ENCODE peak calls at places on chromosomes 12 and 14, in six cellular contexts. W is MM.1S, T is GM23248, J is ovary, H is mesendoderm, A is right atrium auricular region. F is an unnamed sample.
A peak's percentile ranks its signal among the peaks of the same experiment; 100 is the strongest.

GRCh38 chr14:21965042-21965441 is 291.4 kb upstream of the OR4E1 start:
- DNase-seq in A (no peak), H (no peak), T (no peak), J (no peak), W (no peak), F (no peak)

GRCh38 chr14:102275866-102276265 is 29.1 kb downstream of the MOK start:
- DNase-seq in A (no peak), H (no peak), W (no peak), T (no peak), J (no peak), F (no peak)

GRCh38 chr12:61412209-61412608 is 848.0 kb upstream of the USP15 start:
- DNase-seq in T (no peak), A (no peak), H (peak; percentile 5), W (no peak), J (no peak), F (no peak)

GRCh38 chr12:6701078-6701768 is 608 bp upstream of the PIANP start:
- DNase-seq in A (no peak), J (no peak), H (peak; percentile 27), W (no peak), T (no peak), F (no peak)

GRCh38 chr14:75373133-75373532 is 54.7 kb upstream of the JDP2 start:
- DNase-seq in J (no peak), H (no peak), T (no peak), A (no peak), W (no peak), F (no peak)

GRCh38 chr12:47079894-47080724 is at the start of gene AMIGO2:
- DNase-seq in A (peak; percentile 85), T (peak; percentile 67), H (peak; percentile 87), J (peak; percentile 81), W (no peak), F (peak; percentile 51)

GRCh38 chr12:116672842-116673516 is 64.9 kb downstream of the SPRING1 start:
- DNase-seq in A (no peak), H (no peak), W (peak; percentile 27), T (no peak), J (no peak), F (no peak)

GRCh38 chr14:73477618-73478266 is 13.0 kb upstream of the RIOX1 start:
- DNase-seq in A (no peak), T (peak; percentile 85), W (no peak), H (no peak), J (no peak), F (no peak)

GRCh38 chr12:1797011-1797901 is 23.1 kb upstream of the LRTM2 start:
- DNase-seq in J (peak; percentile 60), W (peak; percentile 25), T (peak; percentile 63), A (peak; percentile 68), H (no peak), F (peak; percentile 72)

GRCh38 chr12:63075376-63076000 is 75.5 kb downstream of the AVPR1A start:
- DNase-seq in A (no peak), H (no peak), J (no peak), T (no peak), W (no peak), F (no peak)

GRCh38 chr12:75854681-75855309 is 176.8 kb downstream of the PHLDA1 start:
- DNase-seq in A (no peak), H (no peak), T (peak; percentile 86), J (no peak), W (no peak), F (no peak)

GRCh38 chr14:74843653-74844052 is 32.3 kb downstream of the PROX2 start:
- DNase-seq in A (no peak), T (peak; percentile 74), W (no peak), H (no peak), J (no peak), F (no peak)

GRCh38 chr12:102990419-102990818 is 32.9 kb downstream of the ASCL1 start:
- DNase-seq in A (no peak), J (no peak), W (no peak), T (no peak), H (peak; percentile 45), F (no peak)

GRCh38 chr12:3681595-3681921 is 71.4 kb downstream of the CRACR2A start:
- DNase-seq in A (no peak), H (no peak), W (no peak), J (no peak), T (no peak), F (no peak)

GRCh38 chr14:32607399-32607798 is 278.3 kb downstream of the AKAP6 start:
- DNase-seq in W (no peak), T (peak; percentile 39), H (no peak), A (no peak), J (no peak), F (no peak)

GRCh38 chr14:63277784-63278183 is 41.0 kb downstream of the GPHB5 start:
- DNase-seq in T (no peak), W (no peak), H (no peak), J (no peak), A (no peak), F (no peak)

GRCh38 chr12:121784460-121784859 is 9.0 kb downstream of the RHOF start:
- DNase-seq in A (no peak), J (peak; percentile 60), W (no peak), H (no peak), T (peak; percentile 95), F (no peak)

GRCh38 chr12:18906354-18906753 is 168.4 kb downstream of the CAPZA3 start:
- DNase-seq in W (no peak), A (no peak), H (no peak), T (no peak), J (no peak), F (no peak)

GRCh38 chr12:25051583-25052190 is 102.8 kb upstream of the BCAT1 start:
- DNase-seq in T (no peak), W (peak; percentile 63), A (no peak), H (no peak), J (no peak), F (no peak)

GRCh38 chr14:88628033-88628432 is 65.2 kb downstream of the ZC3H14 start:
- DNase-seq in H (no peak), J (no peak), W (no peak), A (no peak), T (no peak), F (no peak)

GRCh38 chr12:13654456-13654855 is 326.9 kb downstream of the GRIN2B start:
- DNase-seq in A (no peak), H (no peak), W (no peak), J (no peak), T (no peak), F (no peak)

GRCh38 chr14:36477266-36477665 is 42.8 kb downstream of the NKX2-1 start:
- DNase-seq in A (no peak), J (no peak), T (no peak), H (peak; percentile 25), W (no peak), F (no peak)

GRCh38 chr14:68589447-68590232 is 203.2 kb downstream of the ZFP36L1 start:
- DNase-seq in A (no peak), W (no peak), J (peak; percentile 79), T (peak; percentile 80), H (no peak), F (peak; percentile 71)

GRCh38 chr12:124365726-124366430 is 71.0 kb downstream of the RFLNA start:
- DNase-seq in H (no peak), T (no peak), A (no peak), J (no peak), W (no peak), F (no peak)

GRCh38 chr12:124361996-124362395 is 67.1 kb downstream of the RFLNA start:
- DNase-seq in T (no peak), A (no peak), H (no peak), W (no peak), J (no peak), F (no peak)

GRCh38 chr12:124364543-124364942 is 69.7 kb downstream of the RFLNA start:
- DNase-seq in A (no peak), H (no peak), W (no peak), T (no peak), J (no peak), F (no peak)

GRCh38 chr12:124361074-124361965 is 66.4 kb downstream of the RFLNA start:
- DNase-seq in T (peak; percentile 56), J (no peak), W (no peak), H (no peak), A (no peak), F (no peak)

GRCh38 chr12:124363376-124363965 is 68.6 kb downstream of the RFLNA start:
- DNase-seq in J (no peak), T (no peak), H (no peak), A (no peak), W (no peak), F (no peak)
- H3K36me3 ChIP-seq in J (no peaks in the 10 kb centered on the region), T (peaks cover 16% of the 10 kb centered on the region), H (peaks cover 2% of the 10 kb centered on the region), A (peaks cover 48% of the 10 kb centered on the region), W (no peaks in the 10 kb centered on the region), F (peaks cover 38% of the 10 kb centered on the region)

GRCh38 chr14:100669011-100669412 is 57.7 kb upstream of the DLK1 start:
- DNase-seq in H (no peak), A (no peak), T (no peak), J (no peak), W (no peak), F (no peak)

GRCh38 chr14:100669468-100669867 is 57.2 kb upstream of the DLK1 start:
- DNase-seq in H (peak; percentile 71), J (no peak), W (no peak), A (no peak), T (no peak), F (no peak)

GRCh38 chr14:100671906-100672305 is 54.8 kb upstream of the DLK1 start:
- DNase-seq in T (no peak), J (no peak), H (no peak), W (no peak), A (no peak), F (no peak)

GRCh38 chr14:100671386-100671901 is 55.2 kb upstream of the DLK1 start:
- DNase-seq in T (no peak), W (no peak), J (no peak), H (no peak), A (no peak), F (no peak)

GRCh38 chr14:100670017-100670974 is 56.4 kb upstream of the DLK1 start:
- DNase-seq in W (no peak), H (no peak), T (no peak), J (no peak), A (no peak), F (no peak)
- H3K27ac ChIP-seq in W (no peak overlapping the region), H (no peak overlapping the region), T (no peak overlapping the region), J (peak overlapping the region; percentile 52), A (no peak overlapping the region), F (no peak overlapping the region)

DNA sequence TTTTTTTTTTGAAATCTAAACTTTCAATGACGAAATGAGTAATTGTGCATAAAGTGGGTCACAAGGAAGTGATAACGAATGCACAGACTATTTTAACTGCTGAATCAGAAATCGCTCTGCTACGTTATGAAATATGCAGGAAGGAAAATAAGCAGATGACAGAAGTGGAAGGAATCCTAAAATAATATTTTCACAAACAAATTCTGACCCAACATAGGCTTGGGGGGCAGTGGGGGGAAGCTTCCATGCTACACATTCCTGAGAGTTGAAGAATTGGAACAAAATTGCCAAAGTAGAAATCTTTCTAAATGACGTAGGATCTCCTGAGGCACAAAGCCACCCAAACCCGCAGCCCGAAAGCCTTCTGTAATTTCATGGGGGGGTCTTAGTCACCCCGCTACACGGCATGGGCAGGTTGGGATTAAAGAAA is 89.7 kb downstream of the ARF6 start:
- DNase-seq in T (peak; percentile 94), H (no peak), A (peak; percentile 71), J (no peak), W (no peak), F (no peak)
- H3K4me3 ChIP-seq in T (peak overlapping the region; percentile 51), H (no peak overlapping the region), A (no peak overlapping the region), J (no peak overlapping the region), W (no peak overlapping the region), F (peak overlapping the region; percentile 38)

DNA sequence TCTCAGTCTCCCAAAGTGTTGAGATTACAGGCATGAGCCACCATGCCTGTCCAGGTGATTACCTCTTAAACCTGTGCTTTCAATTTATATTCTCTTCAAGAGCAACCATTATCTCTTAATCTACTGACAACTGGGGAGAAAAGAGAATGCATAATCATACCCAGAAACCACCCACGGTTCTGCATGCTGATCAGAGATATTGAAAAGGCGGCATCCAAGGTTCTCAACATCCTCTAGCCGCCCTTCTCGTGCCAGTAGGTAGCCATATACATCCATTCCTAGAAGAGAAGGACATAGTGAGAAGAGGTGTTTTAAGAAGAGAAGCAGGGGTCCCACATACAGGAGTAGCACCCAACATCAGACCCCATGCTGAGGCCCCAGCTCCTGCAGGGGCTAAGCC is 20.8 kb downstream of the ANAPC7 start:
- DNase-seq in J (no peak), W (no peak), A (no peak), T (no peak), H (no peak), F (no peak)
- H3K36me3 ChIP-seq in J (no peaks in the 10 kb centered on the region), W (no peaks in the 10 kb centered on the region), A (peaks cover 91% of the 10 kb centered on the region), T (peaks cover 49% of the 10 kb centered on the region), H (peaks cover 23% of the 10 kb centered on the region), F (peaks cover 96% of the 10 kb centered on the region)